ENCODE peak calls at places on chromosomes 3 and 15, in six cellular contexts. T, W, E, F, L and B are unnamed samples.

GRCh38 chr3:183178833-183179549 is 16.5 kb upstream of the LAMP3 start:
- DNase-seq in T (peak), W (peak), E (no peak), F (peak), L (peak), B (peak)

GRCh38 chr3:156373095-156373494 is 181.8 kb downstream of the SSR3 start:
- DNase-seq in T (no peak), W (no peak), E (no peak), F (no peak), L (peak), B (no peak)

GRCh38 chr3:44359146-44359751 is 20.7 kb downstream of the TCAIM start:
- DNase-seq in T (peak), W (no peak), E (no peak), F (no peak), L (peak), B (peak)

GRCh38 chr15:85329561-85330421 is 50.6 kb upstream of the AKAP13 start:
- DNase-seq in T (peak), W (no peak), E (no peak), F (no peak), L (no peak), B (no peak)

GRCh38 chr15:94793641-94794040 is 562.3 kb downstream of the MCTP2 start:
- DNase-seq in T (peak), W (no peak), E (no peak), F (no peak), L (no peak), B (peak)

GRCh38 chr3:127770671-127771370 is 51.5 kb downstream of the MGLL start:
- DNase-seq in T (no peak), W (peak), E (no peak), F (no peak), L (no peak), B (no peak)

GRCh38 chr3:13612829-13613228 is 63.9 kb downstream of the FBLN2 start:
- DNase-seq in T (peak), W (peak), E (no peak), F (peak), L (no peak), B (no peak)

GRCh38 chr3:129525341-129525968 is 3.0 kb upstream of the RHO start:
- DNase-seq in T (peak), W (no peak), E (no peak), F (no peak), L (no peak), B (no peak)

GRCh38 chr3:109356442-109357155 is 19.3 kb upstream of the DPPA4 start:
- DNase-seq in T (no peak), W (no peak), E (no peak), F (no peak), L (peak), B (no peak)

GRCh38 chr3:138265745-138266144 is 63.9 kb downstream of the NME9 start:
- DNase-seq in T (peak), W (no peak), E (no peak), F (no peak), L (no peak), B (no peak)

GRCh38 chr15:85773916-85774315 is 20.8 kb downstream of the KLHL25 start:
- DNase-seq in T (no peak), W (no peak), E (no peak), F (no peak), L (no peak), B (no peak)

GRCh38 chr3:158809642-158810041 is 7.8 kb downstream of the MFSD1 start:
- DNase-seq in T (no peak), W (no peak), E (no peak), F (no peak), L (no peak), B (no peak)

GRCh38 chr3:130395916-130396315 is 50.4 kb downstream of the COL6A5 start:
- DNase-seq in T (peak), W (no peak), E (peak), F (no peak), L (peak), B (peak)

GRCh38 chr3:105867690-105868449 is 942 bp downstream of the CBLB start:
- DNase-seq in T (peak), W (no peak), E (no peak), F (no peak), L (peak), B (no peak)

GRCh38 chr15:65338366-65338765 is 33.9 kb downstream of the RNU5B-1 start:
- DNase-seq in T (no peak), W (no peak), E (no peak), F (no peak), L (no peak), B (no peak)

GRCh38 chr3:195208183-195208582 is 62.8 kb downstream of the XXYLT1 start:
- DNase-seq in T (no peak), W (peak), E (no peak), F (no peak), L (no peak), B (no peak)

GRCh38 chr3:190172751-190173150 is 52.1 kb upstream of the P3H2 start:
- DNase-seq in T (no peak), W (no peak), E (no peak), F (no peak), L (no peak), B (no peak)

GRCh38 chr15:52636459-52636858 is 42.7 kb downstream of the ATOSA start:
- DNase-seq in T (no peak), W (no peak), E (no peak), F (no peak), L (no peak), B (no peak)

GRCh38 chr15:52635908-52636307 is 43.3 kb downstream of the ATOSA start:
- DNase-seq in T (no peak), W (no peak), E (no peak), F (no peak), L (no peak), B (no peak)
- TF ChIP-seq CTCF in T (no peak), W (no peak), E (no peak), F (no peak), L (no peak), B (no peak)

GRCh38 chr15:33699145-33699544 is 269.2 kb upstream of the CHRM5 start:
- DNase-seq in T (no peak), W (no peak), E (no peak), F (no peak), L (no peak), B (no peak)

GRCh38 chr15:33701304-33701696 is 267.0 kb upstream of the CHRM5 start:
- DNase-seq in T (no peak), W (no peak), E (no peak), F (no peak), L (no peak), B (peak)

GRCh38 chr15:33698128-33698527 is 270.2 kb upstream of the CHRM5 start:
- DNase-seq in T (no peak), W (no peak), E (no peak), F (no peak), L (no peak), B (no peak)

GRCh38 chr15:33700695-33701303 is 267.5 kb upstream of the CHRM5 start:
- DNase-seq in T (peak), W (peak), E (no peak), F (peak), L (peak), B (peak)

GRCh38 chr15:33699691-33700447 is 268.4 kb upstream of the CHRM5 start:
- DNase-seq in T (peak), W (no peak), E (no peak), F (no peak), L (peak), B (peak)
- TF ChIP-seq CTCF in T (peak), W (peak), E (peak), F (no peak), L (peak), B (peak)

GRCh38 chr3:15693340-15693739 is 91.8 kb downstream of the BTD start:
- DNase-seq in T (no peak), W (no peak), E (no peak), F (no peak), L (peak), B (peak)
- TF ChIP-seq CTCF in T (no peak), W (no peak), E (peak), F (no peak), L (no peak), B (peak)

GRCh38 chr3:35674451-35675109 is 35.3 kb downstream of the ARPP21 start:
- DNase-seq in T (no peak), W (no peak), E (no peak), F (no peak), L (no peak), B (no peak)

GRCh38 chr3:35675206-35675605 is 35.9 kb downstream of the ARPP21 start:
- DNase-seq in T (no peak), W (no peak), E (no peak), F (no peak), L (no peak), B (no peak)

GRCh38 chr3:35675621-35676020 is 36.3 kb downstream of the ARPP21 start:
- DNase-seq in T (no peak), W (no peak), E (no peak), F (no peak), L (no peak), B (no peak)

GRCh38 chr3:35671483-35671882 is 32.2 kb downstream of the ARPP21 start:
- DNase-seq in T (no peak), W (no peak), E (no peak), F (no peak), L (no peak), B (no peak)

DNA sequence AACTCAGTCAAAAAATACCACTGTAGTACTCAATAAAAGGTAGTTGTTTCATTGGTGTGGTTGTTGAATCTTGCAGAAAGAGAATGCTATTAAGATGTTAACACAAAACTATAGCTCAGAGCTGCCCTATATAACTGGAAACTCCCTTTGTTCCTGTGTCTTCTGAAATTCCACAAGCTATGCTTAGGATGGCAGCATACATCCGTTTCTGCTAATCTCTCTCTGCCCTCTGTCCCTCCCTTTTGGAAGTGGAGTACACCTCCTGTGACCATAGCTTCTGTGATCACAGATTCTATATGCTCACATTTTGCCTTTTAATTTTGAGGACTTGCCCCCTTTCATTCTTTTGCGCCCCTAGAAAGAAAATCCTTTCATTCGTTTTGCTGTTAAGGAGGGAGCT is 33.7 kb downstream of the ARPP21 start:
- DNase-seq in T (no peak), W (no peak), E (no peak), F (no peak), L (no peak), B (no peak)
- TF ChIP-seq CTCF in T (no peak), W (no peak), E (no peak), F (no peak), L (peak), B (no peak)

GRCh38 chr3:32817195-32817560 is 619 bp upstream of the TRIM71 start:
- DNase-seq in T (no peak), W (no peak), E (no peak), F (no peak), L (no peak), B (no peak)

GRCh38 chr3:32813180-32813579 is 4.6 kb upstream of the TRIM71 start:
- DNase-seq in T (no peak), W (no peak), E (peak), F (no peak), L (no peak), B (no peak)

GRCh38 chr3:32816439-32817194 is 1.2 kb upstream of the TRIM71 start:
- DNase-seq in T (peak), W (no peak), E (no peak), F (no peak), L (peak), B (no peak)

GRCh38 chr3:32815812-32816438 is 1.9 kb upstream of the TRIM71 start:
- DNase-seq in T (no peak), W (no peak), E (no peak), F (no peak), L (no peak), B (no peak)

DNA sequence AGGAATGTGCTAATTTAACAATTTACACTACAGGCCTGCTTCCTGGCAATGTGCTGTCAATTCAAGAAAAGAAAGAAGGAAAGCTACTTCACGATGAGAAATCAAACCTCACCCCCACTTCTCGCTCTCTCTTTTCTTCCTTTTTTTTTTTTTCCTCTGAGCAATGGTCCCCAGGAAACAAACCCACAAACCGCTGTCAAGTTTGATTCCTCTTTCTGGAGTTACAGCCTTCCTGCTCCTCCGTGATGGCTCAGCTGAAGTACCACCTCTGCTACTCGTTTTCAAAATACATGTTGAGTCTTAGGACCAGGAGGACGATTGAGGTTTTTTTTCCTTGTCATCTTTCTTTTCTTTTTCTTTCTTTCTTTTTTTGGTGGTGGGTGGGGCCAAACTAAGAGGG is 3.4 kb upstream of the TRIM71 start:
- DNase-seq in T (no peak), W (no peak), E (no peak), F (no peak), L (peak), B (no peak)
- TF ChIP-seq CTCF in T (no peak), W (no peak), E (no peak), F (no peak), L (no peak), B (no peak)

GRCh38 chr15:51688863-51689262 is 7.6 kb downstream of the SCG3 start:
- DNase-seq in T (peak), W (no peak), E (no peak), F (no peak), L (peak), B (no peak)
- TF ChIP-seq CTCF in T (peak), W (peak), E (peak), F (peak), L (peak), B (no peak)

DNA sequence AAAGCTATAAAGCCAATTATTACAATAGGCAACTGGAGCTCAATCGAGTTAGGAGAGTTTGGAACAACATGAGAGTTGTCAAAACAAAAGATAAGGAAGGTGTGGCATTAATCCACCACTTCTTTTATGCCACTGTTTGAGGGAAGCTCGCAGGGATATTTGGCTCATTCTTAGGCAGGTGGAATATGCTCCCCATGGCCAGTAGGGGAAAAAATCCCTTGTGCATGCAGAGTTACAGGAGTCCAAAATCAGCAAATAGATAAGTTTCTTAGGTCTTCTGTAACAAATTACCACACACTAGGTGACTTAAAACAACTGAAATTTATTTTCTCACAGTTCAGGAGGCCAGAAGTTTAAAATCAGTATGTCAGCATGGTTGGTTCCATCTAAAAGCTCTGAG is 135.4 kb upstream of the SYNPR start:
- DNase-seq in T (no peak), W (no peak), E (no peak), F (no peak), L (no peak), B (no peak)
- TF ChIP-seq CTCF in T (no peak), W (no peak), E (no peak), F (no peak), L (no peak), B (no peak)